ENCODE peak calls at places on chromosomes 7 and 10, in four cellular contexts. W, M, P and V are unnamed samples.

GRCh38 chr7:159025161-159025779 is 119.4 kb downstream of the VIPR2 start:
- DNase-seq in W (no peak), M (no peak), P (no peak), V (no peak)

GRCh38 chr7:121960678-121961461 is 87.9 kb downstream of the PTPRZ1 start:
- DNase-seq in W (no peak), M (no peak), P (no peak), V (no peak)

GRCh38 chr10:72800000-72800740 is 93.4 kb upstream of the OIT3 start:
- DNase-seq in W (peak), M (no peak), P (peak), V (no peak)

GRCh38 chr7:104175336-104175984 is 32.4 kb downstream of the ORC5 start:
- DNase-seq in W (peak), M (no peak), P (no peak), V (no peak)

GRCh38 chr10:98510412-98510995 is 63.8 kb upstream of the HPS1 start:
- DNase-seq in W (no peak), M (no peak), P (peak), V (no peak)

GRCh38 chr7:466465-467191 is 53.0 kb downstream of the PDGFA start:
- DNase-seq in W (no peak), M (no peak), P (no peak), V (peak)

GRCh38 chr7:70178787-70179186 is 580.5 kb downstream of the AUTS2 start:
- DNase-seq in W (no peak), M (no peak), P (no peak), V (no peak)

GRCh38 chr10:89332092-89332633 is 4.4 kb downstream of the IFIT3 start:
- DNase-seq in W (peak), M (peak), P (peak), V (no peak)

GRCh38 chr10:77245953-77246352 is 391.7 kb downstream of the KCNMA1 start:
- DNase-seq in W (no peak), M (no peak), P (no peak), V (no peak)

GRCh38 chr7:36110584-36110983 is 42.5 kb upstream of the EEPD1 start:
- DNase-seq in W (no peak), M (no peak), P (no peak), V (no peak)

GRCh38 chr7:94969434-94970084 is 62.2 kb downstream of the PPP1R9A start:
- DNase-seq in W (no peak), M (no peak), P (peak), V (peak)

GRCh38 chr10:126504051-126504760 is 115.9 kb upstream of the ADAM12 start:
- DNase-seq in W (peak), M (no peak), P (peak), V (peak)

GRCh38 chr7:90951229-90951628 is 313.0 kb upstream of the FZD1 start:
- DNase-seq in W (no peak), M (no peak), P (no peak), V (no peak)

GRCh38 chr10:49115015-49115795 is at the start of gene VSTM4:
- DNase-seq in W (peak), M (no peak), P (no peak), V (peak)

GRCh38 chr10:48551796-48552591 is 52.9 kb downstream of the ARHGAP22 start:
- DNase-seq in W (peak), M (no peak), P (no peak), V (peak)

GRCh38 chr7:152891160-152891621 is 131.6 kb downstream of the ACTR3B start:
- DNase-seq in W (no peak), M (no peak), P (no peak), V (no peak)

GRCh38 chr10:112209534-112210200 is 26.1 kb upstream of the GPAM start:
- DNase-seq in W (no peak), M (no peak), P (no peak), V (no peak)

GRCh38 chr10:105742184-105742583 is 1101.1 kb downstream of the SORCS3 start:
- DNase-seq in W (no peak), M (no peak), P (no peak), V (no peak)

GRCh38 chr7:94130716-94131115 is 126.6 kb upstream of the BET1 start:
- DNase-seq in W (no peak), M (no peak), P (no peak), V (no peak)

GRCh38 chr7:90766814-90767564 is 170.9 kb downstream of the CDK14 start:
- DNase-seq in W (no peak), M (no peak), P (peak), V (no peak)

GRCh38 chr10:45420453-45421192 is 46.6 kb downstream of the ALOX5 start:
- DNase-seq in W (no peak), M (peak), P (no peak), V (no peak)

GRCh38 chr7:136533732-136534131 is 334.7 kb upstream of the CHRM2 start:
- DNase-seq in W (no peak), M (no peak), P (no peak), V (no peak)

GRCh38 chr7:46226860-46227259 is 305.8 kb upstream of the IGFBP3 start:
- DNase-seq in W (no peak), M (no peak), P (no peak), V (no peak)

GRCh38 chr7:46230298-46231295 is 309.5 kb upstream of the IGFBP3 start:
- DNase-seq in W (no peak), M (no peak), P (no peak), V (no peak)

GRCh38 chr7:46233585-46234329 is 312.7 kb upstream of the IGFBP3 start:
- DNase-seq in W (no peak), M (peak), P (no peak), V (no peak)

DNA sequence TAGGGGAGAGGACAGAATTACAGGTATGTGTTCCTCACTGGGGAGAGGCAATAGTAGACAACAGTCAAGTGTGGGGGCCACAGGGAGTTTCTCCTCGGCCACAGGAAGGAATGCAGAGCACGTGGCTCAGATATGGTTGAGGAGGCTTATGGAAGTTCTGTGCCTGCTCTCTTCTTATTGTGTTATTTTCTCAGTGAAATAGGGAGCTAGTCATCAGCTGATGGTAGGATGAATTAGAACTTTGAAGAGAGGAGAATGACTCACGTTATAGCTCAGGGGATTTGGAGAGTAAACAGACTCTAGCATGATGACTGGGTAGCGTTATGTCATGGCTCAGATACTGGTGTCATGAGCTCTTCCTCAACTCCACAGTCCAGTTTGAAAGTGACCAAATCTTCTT is 308.3 kb upstream of the IGFBP3 start:
- DNase-seq in W (no peak), M (no peak), P (peak), V (no peak)
- TF ChIP-seq ATF2 in W (no peak), M (no peak), P (no peak), V (no peak)

DNA sequence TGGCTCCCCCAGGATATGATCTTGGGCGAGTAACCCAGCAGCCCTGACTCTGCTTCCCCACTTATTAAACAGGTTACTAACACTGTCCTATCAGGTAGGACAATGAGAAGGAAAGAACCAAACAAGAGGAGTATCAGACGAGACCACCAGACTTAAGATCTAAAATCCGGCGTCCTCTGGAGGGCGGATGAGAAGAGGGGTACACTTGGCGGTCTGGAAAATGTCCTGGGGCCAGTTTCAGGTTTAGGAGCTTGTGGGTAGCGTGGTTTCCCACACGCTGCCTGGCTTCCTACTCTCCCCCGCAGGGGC is 644 bp downstream of the ZNF32 start:
- DNase-seq in W (peak), M (no peak), P (no peak), V (no peak)
- TF ChIP-seq ESRRA in W (no peak), M (no peak), P (no peak), V (no peak)

GRCh38 chr10:70378122-70378521 is 4.3 kb downstream of the LRRC20 start:
- DNase-seq in W (no peak), M (no peak), P (no peak), V (no peak)
- TF ChIP-seq ATF2 in W (no peak), M (no peak), P (no peak), V (no peak)

GRCh38 chr7:92813390-92814024 is 22.9 kb downstream of the CDK6 start:
- DNase-seq in W (no peak), M (peak), P (no peak), V (no peak)
- TF ChIP-seq ESRRA in W (no peak), M (no peak), P (no peak), V (no peak)

GRCh38 chr10:100872034-100872791 is 40.5 kb upstream of the SLF2 start:
- DNase-seq in W (peak), M (no peak), P (no peak), V (peak)
- TF ChIP-seq ATF2 in W (no peak), M (no peak), P (no peak), V (no peak)

GRCh38 chr7:74479961-74480829 is 26.5 kb downstream of the GTF2IRD1 start:
- DNase-seq in W (no peak), M (no peak), P (peak), V (peak)

GRCh38 chr7:74479066-74479781 is 25.5 kb downstream of the GTF2IRD1 start:
- DNase-seq in W (no peak), M (no peak), P (no peak), V (no peak)

GRCh38 chr7:74481458-74482324 is 28.0 kb downstream of the GTF2IRD1 start:
- DNase-seq in W (no peak), M (no peak), P (no peak), V (no peak)

GRCh38 chr7:74482629-74483401 is 29.1 kb downstream of the GTF2IRD1 start:
- DNase-seq in W (no peak), M (no peak), P (peak), V (no peak)

GRCh38 chr7:74480861-74481417 is 27.2 kb downstream of the GTF2IRD1 start:
- DNase-seq in W (no peak), M (no peak), P (no peak), V (no peak)
- TF ChIP-seq ESRRA in W (no peak), M (no peak), P (no peak), V (no peak)